ENCODE peak calls at places on chromosome 16, in six cellular contexts. Q, N, P, I, L and W are unnamed samples.

GRCh38 chr16:749010-749409 is 8.2 kb upstream of the CIAO3 start:
- DNase-seq in Q (no peak), N (no peak), P (peak), I (no peak), L (no peak), W (no peak)

GRCh38 chr16:10770907-10771306 is 27.3 kb downstream of the NUBP1 start:
- DNase-seq in Q (no peak), N (no peak), P (no peak), I (no peak), L (peak), W (no peak)

GRCh38 chr16:47073223-47074155 is 70.3 kb downstream of the NETO2 start:
- DNase-seq in Q (no peak), N (no peak), P (no peak), I (no peak), L (no peak), W (no peak)

GRCh38 chr16:11258553-11259287 is 2.7 kb upstream of the SOCS1 start:
- DNase-seq in Q (peak), N (no peak), P (no peak), I (no peak), L (peak), W (no peak)

GRCh38 chr16:50040028-50040427 is 15.0 kb downstream of the CNEP1R1 start:
- DNase-seq in Q (no peak), N (no peak), P (no peak), I (no peak), L (no peak), W (no peak)

GRCh38 chr16:21301168-21301894 is 23.2 kb upstream of the CRYM start:
- DNase-seq in Q (peak), N (peak), P (peak), I (peak), L (peak), W (peak)

GRCh38 chr16:49608095-49608494 is 234.5 kb downstream of the C16orf78 start:
- DNase-seq in Q (no peak), N (peak), P (no peak), I (no peak), L (no peak), W (no peak)

GRCh38 chr16:22317001-22317530 is 19.9 kb downstream of the POLR3E start:
- DNase-seq in Q (no peak), N (peak), P (no peak), I (no peak), L (no peak), W (no peak)

GRCh38 chr16:89374393-89374948 is 115.9 kb downstream of the ANKRD11 start:
- DNase-seq in Q (no peak), N (peak), P (no peak), I (peak), L (no peak), W (no peak)

GRCh38 chr16:82732461-82732860 is 105.7 kb downstream of the CDH13 start:
- DNase-seq in Q (no peak), N (no peak), P (no peak), I (no peak), L (no peak), W (no peak)

GRCh38 chr16:82924075-82924854 is 297.5 kb downstream of the CDH13 start:
- DNase-seq in Q (no peak), N (no peak), P (no peak), I (no peak), L (no peak), W (no peak)

GRCh38 chr16:48109496-48109895 is 46.3 kb downstream of the ABCC12 start:
- DNase-seq in Q (no peak), N (no peak), P (no peak), I (no peak), L (no peak), W (no peak)

GRCh38 chr16:24075929-24076716 is 180.0 kb upstream of the CACNG3 start:
- DNase-seq in Q (no peak), N (peak), P (peak), I (no peak), L (no peak), W (no peak)

GRCh38 chr16:72856797-72857196 is 191.1 kb downstream of the ZFHX3 start:
- DNase-seq in Q (no peak), N (peak), P (no peak), I (peak), L (no peak), W (no peak)

GRCh38 chr16:54444851-54445523 is 158.4 kb upstream of the IRX3 start:
- DNase-seq in Q (no peak), N (no peak), P (no peak), I (no peak), L (no peak), W (no peak)

GRCh38 chr16:25093208-25094061 is 18.1 kb upstream of the LCMT1 start:
- DNase-seq in Q (no peak), N (no peak), P (no peak), I (no peak), L (no peak), W (no peak)

GRCh38 chr16:66430214-66430613 is 3.1 kb downstream of the BEAN1 start:
- DNase-seq in Q (no peak), N (no peak), P (no peak), I (no peak), L (no peak), W (no peak)

GRCh38 chr16:66428682-66429251 is 1.7 kb downstream of the BEAN1 start:
- DNase-seq in Q (no peak), N (peak), P (no peak), I (no peak), L (no peak), W (no peak)

GRCh38 chr16:66427451-66427860 is 361 bp downstream of the BEAN1 start:
- DNase-seq in Q (no peak), N (peak), P (no peak), I (no peak), L (no peak), W (no peak)

GRCh38 chr16:66427871-66428681 is 981 bp downstream of the BEAN1 start:
- DNase-seq in Q (no peak), N (peak), P (no peak), I (no peak), L (no peak), W (peak)

GRCh38 chr16:66429290-66429962 is 2.3 kb downstream of the BEAN1 start:
- DNase-seq in Q (no peak), N (peak), P (no peak), I (no peak), L (no peak), W (no peak)
- TF ChIP-seq CTCF in Q (no peak), N (peak), P (no peak), I (no peak), L (no peak), W (no peak)

GRCh38 chr16:30853758-30854157 is 40.1 kb downstream of the BCL7C start:
- DNase-seq in Q (no peak), N (no peak), P (peak), I (no peak), L (no peak), W (no peak)

GRCh38 chr16:30858111-30858495 is 35.8 kb downstream of the BCL7C start:
- DNase-seq in Q (no peak), N (no peak), P (no peak), I (no peak), L (no peak), W (no peak)

DNA sequence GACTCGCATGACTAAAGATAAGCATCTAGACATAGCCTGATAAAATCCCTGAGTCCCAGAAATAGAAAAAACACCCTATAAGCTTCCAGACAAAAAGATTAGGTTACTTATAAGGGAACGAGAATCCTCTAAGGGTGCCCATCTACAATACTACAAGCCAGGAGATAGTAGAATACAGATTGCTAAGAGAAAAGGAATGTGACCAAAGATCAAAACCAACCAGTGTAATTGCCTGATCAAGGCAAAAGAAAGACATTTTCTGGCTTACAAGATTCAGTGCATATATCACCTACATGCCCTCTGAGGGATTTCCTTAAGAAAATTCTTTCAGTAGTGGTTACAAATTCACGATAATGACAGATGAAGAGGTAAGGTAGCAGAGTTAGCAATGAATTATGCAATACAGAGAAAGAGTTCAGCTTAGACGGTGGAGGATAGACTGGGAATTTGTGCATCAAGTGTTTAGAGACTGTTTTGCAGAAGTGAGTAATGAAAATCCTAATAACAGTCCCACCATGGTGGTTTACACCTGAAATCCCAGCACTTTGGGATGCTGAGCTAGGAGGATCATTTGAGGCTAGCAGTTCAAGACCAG is 35.0 kb downstream of the BCL7C start:
- DNase-seq in Q (no peak), N (no peak), P (no peak), I (no peak), L (no peak), W (no peak)
- TF ChIP-seq CTCF in Q (no peak), N (no peak), P (no peak), I (no peak), L (no peak), W (no peak)

DNA sequence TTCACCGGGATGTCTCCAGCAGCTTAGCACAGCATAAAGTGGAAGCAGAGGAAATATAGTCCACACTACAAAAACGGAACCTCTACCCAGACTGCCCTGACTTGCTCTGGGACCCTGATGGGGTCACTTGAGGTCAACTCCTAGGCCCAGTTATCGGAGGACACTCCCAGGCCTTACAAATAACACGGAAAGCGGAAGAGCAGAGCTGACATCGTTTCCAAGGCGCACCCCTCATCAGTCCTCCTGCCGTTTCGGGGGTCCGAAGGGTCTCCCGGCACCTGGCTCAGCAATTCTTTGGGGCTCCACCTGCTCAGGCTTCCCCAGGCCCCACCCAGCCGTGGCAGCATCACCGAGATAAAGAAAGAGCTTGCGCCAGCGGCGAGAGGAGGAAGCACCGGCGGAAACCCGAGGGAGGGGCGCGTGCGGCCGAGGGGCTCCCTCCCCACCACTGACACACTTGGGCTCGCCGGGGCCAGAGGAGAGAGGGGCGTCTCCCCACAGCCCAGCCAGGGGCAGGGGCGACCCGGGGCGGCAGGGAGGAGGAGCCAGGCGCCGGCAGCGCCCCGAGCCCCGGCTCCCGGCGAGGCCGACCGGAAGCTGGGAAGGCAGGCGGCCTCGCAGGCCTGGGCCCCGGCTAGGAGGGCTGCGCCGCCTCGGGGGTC is 727 bp downstream of the CORO7 start:
- DNase-seq in Q (peak), N (peak), P (no peak), I (no peak), L (peak), W (no peak)
- TF ChIP-seq CTCF in Q (peak), N (no peak), P (no peak), I (no peak), L (no peak), W (no peak)

GRCh38 chr16:56269824-56270684 is 78.8 kb downstream of the GNAO1 start:
- DNase-seq in Q (no peak), N (peak), P (no peak), I (peak), L (peak), W (no peak)
- TF ChIP-seq CTCF in Q (no peak), N (peak), P (no peak), I (no peak), L (no peak), W (no peak)

GRCh38 chr16:27695161-27695560 is 145.2 kb downstream of the KATNIP start:
- DNase-seq in Q (no peak), N (no peak), P (no peak), I (no peak), L (no peak), W (no peak)

GRCh38 chr16:27700596-27700995 is 150.7 kb downstream of the KATNIP start:
- DNase-seq in Q (no peak), N (no peak), P (no peak), I (no peak), L (no peak), W (no peak)

GRCh38 chr16:27698746-27699145 is 148.8 kb downstream of the KATNIP start:
- DNase-seq in Q (no peak), N (no peak), P (no peak), I (no peak), L (no peak), W (no peak)

GRCh38 chr16:27699540-27699939 is 149.6 kb downstream of the KATNIP start:
- DNase-seq in Q (no peak), N (no peak), P (no peak), I (no peak), L (no peak), W (no peak)

DNA sequence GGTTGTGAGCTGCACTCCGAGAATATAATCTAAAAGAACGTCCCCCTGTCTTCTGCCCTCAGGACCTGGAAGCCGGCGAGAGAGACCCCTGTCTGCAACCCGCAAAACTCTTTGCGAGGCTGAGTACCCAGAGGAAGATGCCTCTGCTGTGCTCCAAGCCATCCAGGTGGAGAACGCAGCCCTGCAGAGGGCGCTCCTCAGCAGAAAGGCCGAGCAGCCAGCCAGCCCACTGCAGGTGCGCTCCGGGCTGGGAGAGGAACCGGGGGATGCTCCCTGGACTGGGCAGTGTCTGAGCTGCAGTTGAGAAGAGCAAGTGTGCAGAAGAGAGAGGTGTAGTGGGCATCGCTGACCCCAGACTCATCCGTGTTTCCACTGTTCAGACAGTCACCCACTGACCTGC is 148.3 kb downstream of the KATNIP start:
- DNase-seq in Q (no peak), N (peak), P (no peak), I (no peak), L (no peak), W (no peak)
- TF ChIP-seq CTCF in Q (no peak), N (peak), P (peak), I (peak), L (no peak), W (no peak)

GRCh38 chr16:3152273-3153076 is 17.6 kb downstream of the ZNF213 start:
- DNase-seq in Q (peak), N (peak), P (peak), I (peak), L (peak), W (peak)
- TF ChIP-seq CTCF in Q (peak), N (peak), P (peak), I (peak), L (peak), W (no peak)

DNA sequence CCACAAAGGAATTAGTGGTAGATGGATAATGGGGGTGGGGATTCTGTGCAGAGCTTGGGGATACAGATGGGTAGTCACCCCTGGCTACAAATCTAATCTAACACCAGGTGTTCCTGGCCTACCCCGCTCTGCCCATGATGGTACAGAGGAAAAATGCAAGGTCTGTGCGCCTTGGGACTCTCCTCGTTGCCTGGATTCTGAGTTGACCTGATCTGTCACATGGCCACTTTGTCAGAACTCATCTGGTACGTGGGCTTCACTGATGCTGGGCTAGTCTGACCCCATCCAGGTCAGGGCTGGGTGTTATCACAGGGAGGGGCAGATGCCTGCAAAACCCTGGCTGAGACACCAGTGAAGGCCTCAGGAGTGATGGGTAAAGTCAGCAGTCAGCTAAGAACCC is 5.2 kb downstream of the ZNF764 start:
- DNase-seq in Q (no peak), N (no peak), P (no peak), I (no peak), L (no peak), W (no peak)
- TF ChIP-seq CTCF in Q (no peak), N (no peak), P (no peak), I (no peak), L (no peak), W (no peak)

GRCh38 chr16:85452364-85453178 is 160.6 kb upstream of the GSE1 start:
- DNase-seq in Q (no peak), N (no peak), P (no peak), I (no peak), L (no peak), W (no peak)
- TF ChIP-seq CTCF in Q (no peak), N (peak), P (no peak), I (no peak), L (no peak), W (no peak)